ENCODE peak calls at places on chromosomes 13 and 19, in four cellular contexts. A is neural progenitor cell, X is fibroblast of lung, R is keratinocyte. V is an unnamed sample.

GRCh38 chr19:38707512-38708114 is 36.7 kb downstream of the CAPN12 start:
- DNase-seq in A (no peak), X (no peak), R (no peak), V (no peak)

GRCh38 chr19:49696865-49697264 is 5.9 kb downstream of the CPT1C start:
- DNase-seq in A (no peak), X (no peak), R (no peak), V (no peak)

GRCh38 chr19:50858896-50859295 is 4.2 kb downstream of the KLK3 start:
- DNase-seq in A (no peak), X (no peak), R (no peak), V (no peak)

GRCh38 chr13:47046706-47047105 is 149.9 kb upstream of the HTR2A start:
- DNase-seq in A (no peak), X (no peak), R (no peak), V (no peak)

GRCh38 chr13:46166221-46166584 is 15.8 kb downstream of the LCP1 start:
- DNase-seq in A (no peak), X (no peak), R (no peak), V (no peak)

GRCh38 chr13:20525144-20525600 is 485 bp downstream of the CRYL1 start:
- DNase-seq in A (peak; percentile 54), X (peak; percentile 15), R (no peak), V (no peak)

GRCh38 chr13:20428666-20429644 is 96.7 kb downstream of the CRYL1 start:
- DNase-seq in A (no peak), X (no peak), R (no peak), V (no peak)

GRCh38 chr13:48727252-48728011 is 73.7 kb downstream of the CYSLTR2 start:
- DNase-seq in A (no peak), X (peak; percentile 92), R (no peak), V (no peak)

GRCh38 chr19:35251456-35251855 is 2.7 kb downstream of the LSR start:
- DNase-seq in A (no peak), X (no peak), R (no peak), V (no peak)

GRCh38 chr13:20901668-20902437 is 693 bp downstream of the XPO4 start:
- DNase-seq in A (peak; percentile 52), X (peak; percentile 33), R (no peak), V (peak; percentile 43)

GRCh38 chr13:30551194-30551593 is 66.5 kb upstream of the USPL1 start:
- DNase-seq in A (peak; percentile 52), X (peak; percentile 47), R (no peak), V (peak; percentile 34)

GRCh38 chr19:3656073-3656746 is 29.6 kb upstream of the CACTIN start:
- DNase-seq in A (no peak), X (peak; percentile 37), R (no peak), V (no peak)

GRCh38 chr13:19952850-19953249 is 5.7 kb upstream of the ZMYM2 start:
- DNase-seq in A (no peak), X (no peak), R (no peak), V (no peak)

GRCh38 chr13:77836423-77836822 is 82.2 kb downstream of the EDNRB start:
- DNase-seq in A (no peak), X (peak; percentile 78), R (no peak), V (no peak)

GRCh38 chr13:81104316-81104715 is 763.4 kb upstream of the SPRY2 start:
- DNase-seq in A (no peak), X (no peak), R (no peak), V (no peak)

GRCh38 chr19:927044-927706 is 1.3 kb downstream of the ARID3A start:
- DNase-seq in A (peak; percentile 78), X (peak; percentile 67), R (no peak), V (no peak)

GRCh38 chr19:35451278-35452096 is 3.4 kb downstream of the FFAR2 start:
- DNase-seq in A (no peak), X (no peak), R (no peak), V (no peak)

GRCh38 chr13:21478881-21479808 is 20.0 kb upstream of the ZDHHC20 start:
- DNase-seq in A (peak; percentile 80), X (peak; percentile 87), R (no peak), V (peak; percentile 60)

GRCh38 chr13:108120332-108120731 is 95.0 kb downstream of the LIG4 start:
- DNase-seq in A (no peak), X (no peak), R (no peak), V (no peak)

GRCh38 chr13:76440568-76440967 is 445.6 kb downstream of the KCTD12 start:
- DNase-seq in A (no peak), X (no peak), R (no peak), V (no peak)

GRCh38 chr19:6318772-6319171 is 14.6 kb downstream of the ACER1 start:
- DNase-seq in A (no peak), X (no peak), R (no peak), V (no peak)

GRCh38 chr19:3687393-3687773 is 12.9 kb downstream of the PIP5K1C start:
- DNase-seq in A (no peak), X (no peak), R (no peak), V (no peak)

GRCh38 chr19:10766681-10767201 is 48.9 kb downstream of the DNM2 start:
- DNase-seq in A (no peak), X (peak; percentile 56), R (no peak), V (no peak)
- H3K79me2 ChIP-seq in A (peaks cover 10% of the 10 kb centered on the region), X (peaks cover 24% of the 10 kb centered on the region), R (peaks cover 41% of the 10 kb centered on the region), V (peaks cover 90% of the 10 kb centered on the region)

DNA sequence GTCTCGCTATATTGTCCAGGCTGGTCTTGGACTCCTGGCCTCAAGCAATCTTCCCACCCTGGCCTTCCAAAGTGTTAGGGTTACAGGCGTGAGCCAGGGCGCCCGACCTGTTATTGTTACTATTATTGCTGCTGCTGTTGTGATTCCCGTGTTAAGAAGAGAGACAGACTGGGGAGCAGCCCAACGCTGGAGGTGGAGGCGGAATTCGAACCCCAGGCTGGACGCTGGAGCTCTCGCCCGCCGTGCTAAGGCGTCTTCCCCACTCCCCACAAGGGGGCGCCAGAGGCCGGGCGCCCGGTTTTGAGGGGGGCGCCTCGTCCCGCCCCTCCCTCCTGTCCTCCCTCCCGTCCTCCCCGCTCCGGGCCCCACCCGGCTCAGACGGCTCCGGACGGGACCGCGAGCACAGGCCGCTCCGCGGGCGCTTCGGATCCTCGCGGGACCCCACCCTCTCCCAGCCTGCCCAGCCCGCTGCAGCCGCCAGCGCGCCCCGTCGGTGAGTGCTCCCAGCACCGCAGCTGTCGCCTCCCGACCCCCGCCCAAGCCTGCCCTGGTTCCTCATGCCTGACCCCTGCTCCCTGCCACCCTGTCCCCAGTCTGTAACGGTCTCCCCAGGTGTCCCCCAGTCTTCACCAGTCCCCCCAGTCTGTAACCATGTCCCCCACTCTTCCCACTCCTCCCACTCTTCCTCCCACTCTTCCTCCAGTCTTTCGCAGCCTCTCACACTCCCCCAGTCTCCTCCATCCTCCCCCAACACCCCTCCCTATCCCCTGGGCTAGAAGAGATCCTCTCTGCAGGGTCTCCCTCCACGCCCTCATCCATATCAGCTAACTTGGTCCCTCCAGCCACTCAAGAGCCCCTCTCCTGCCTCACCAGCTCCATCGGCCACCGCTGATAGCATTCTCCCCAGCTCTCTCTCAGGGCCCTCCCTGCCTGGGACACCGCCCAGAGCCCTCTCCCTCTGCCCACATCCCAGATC is at the start of gene EHD2:
- DNase-seq in A (peak; percentile 70), X (peak; percentile 87), R (no peak), V (no peak)
- H3K79me2 ChIP-seq in A (no peaks in the 10 kb centered on the region), X (peaks cover 46% of the 10 kb centered on the region), R (peaks cover 47% of the 10 kb centered on the region), V (no peaks in the 10 kb centered on the region)

DNA sequence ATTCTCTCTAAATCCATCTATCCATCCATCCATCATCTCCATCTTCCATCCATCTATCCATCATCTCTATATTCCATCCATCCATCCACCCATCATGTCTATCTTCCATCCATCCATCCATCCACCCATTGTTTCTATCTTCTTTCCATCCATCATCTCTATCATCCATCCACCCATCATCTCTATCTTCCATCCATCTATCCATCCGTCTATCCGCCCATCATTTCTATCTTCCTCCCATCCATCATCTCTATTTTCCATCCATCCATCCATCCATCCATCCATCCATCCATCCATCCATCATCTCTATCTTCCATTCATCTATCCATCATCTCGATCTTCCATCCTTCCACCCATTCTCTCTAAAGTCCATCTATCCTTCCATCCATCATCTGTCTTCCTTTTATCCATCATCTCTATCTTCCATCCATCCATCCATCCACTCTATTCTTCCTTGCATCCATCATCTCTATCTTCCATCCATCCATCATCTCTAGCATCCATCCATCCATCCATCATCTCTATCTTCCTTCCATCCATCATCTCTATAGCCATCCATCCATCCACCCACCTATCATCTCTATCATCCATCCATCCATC is 34.7 kb downstream of the NWD1 start:
- DNase-seq in A (no peak), X (no peak), R (no peak), V (no peak)
- H3K79me2 ChIP-seq in A (no peaks in the 10 kb centered on the region), X (no peaks in the 10 kb centered on the region), R (no peaks in the 10 kb centered on the region), V (no peaks in the 10 kb centered on the region)

GRCh38 chr19:18712981-18713380 is 29.5 kb downstream of the CRTC1 start:
- DNase-seq in A (no peak), X (peak; percentile 64), R (no peak), V (no peak)
- H3K79me2 ChIP-seq in A (peaks cover 3% of the 10 kb centered on the region), X (no peaks in the 10 kb centered on the region), R (no peaks in the 10 kb centered on the region), V (peaks cover 5% of the 10 kb centered on the region)

GRCh38 chr13:41061075-41061913 is at the start of gene WBP4:
- DNase-seq in A (peak; percentile 97), X (peak; percentile 98), R (peak; percentile 80), V (peak; percentile 91)
- H3K79me2 ChIP-seq in A (peaks cover 51% of the 10 kb centered on the region), X (peaks cover 63% of the 10 kb centered on the region), R (peaks cover 61% of the 10 kb centered on the region), V (peaks cover 93% of the 10 kb centered on the region)

GRCh38 chr19:11611730-11612129 is 14.4 kb downstream of the ZNF627 start:
- DNase-seq in A (no peak), X (no peak), R (no peak), V (no peak)

GRCh38 chr19:11606484-11606883 is 9.2 kb downstream of the ZNF627 start:
- DNase-seq in A (no peak), X (no peak), R (no peak), V (peak; percentile 23)
- H3K79me2 ChIP-seq in A (peaks cover 98% of the 10 kb centered on the region), X (peaks cover 22% of the 10 kb centered on the region), R (peaks cover 27% of the 10 kb centered on the region), V (peaks cover 81% of the 10 kb centered on the region)

GRCh38 chr19:58492265-58492664 is 16.1 kb downstream of the ZNF446 start:
- DNase-seq in A (no peak), X (no peak), R (no peak), V (no peak)
- H3K79me2 ChIP-seq in A (no peaks in the 10 kb centered on the region), X (no peaks in the 10 kb centered on the region), R (no peaks in the 10 kb centered on the region), V (peaks cover 7% of the 10 kb centered on the region)

V was measured in DND-41.